ENCODE peak calls at places on chromosomes 3 and 15, in four cellular contexts. P is OCI-LY7, G is IMR-90, V is astrocyte. M is an unnamed sample. For H3K36me3, the result is how much of the 10 kb centered on the place peaks cover.

GRCh38 chr3:4977001-4977888 is 2.0 kb upstream of the BHLHE40 start:
- DNase-seq in P (no peak), G (peak), V (peak), M (peak)

GRCh38 chr15:31391687-31392671 is 65.3 kb downstream of the KLF13 start:
- DNase-seq in P (peak), G (peak), V (peak), M (peak)

GRCh38 chr3:109819786-109820185 is 482.4 kb upstream of the DPPA4 start:
- DNase-seq in P (no peak), G (no peak), V (no peak), M (peak)

GRCh38 chr3:122515856-122516255 is 1.1 kb upstream of the KPNA1 start:
- DNase-seq in P (no peak), G (no peak), V (no peak), M (no peak)

GRCh38 chr3:21466491-21466890 is 284.5 kb downstream of the ZNF385D start:
- DNase-seq in P (no peak), G (no peak), V (peak), M (no peak)

GRCh38 chr15:57236561-57237281 is 139.6 kb upstream of the CGNL1 start:
- DNase-seq in P (no peak), G (no peak), V (no peak), M (peak)

GRCh38 chr3:157089455-157090221 is 70.3 kb downstream of the CCNL1 start:
- DNase-seq in P (no peak), G (peak), V (no peak), M (no peak)

GRCh38 chr3:102979682-102980378 is 545.0 kb downstream of the ZPLD1 start:
- DNase-seq in P (no peak), G (peak), V (peak), M (no peak)

GRCh38 chr3:123028233-123028828 is 768 bp upstream of the SEMA5B start:
- DNase-seq in P (peak), G (peak), V (peak), M (peak)

GRCh38 chr15:84669726-84670125 is 11.7 kb upstream of the NMB start:
- DNase-seq in P (no peak), G (peak), V (peak), M (no peak)

GRCh38 chr3:190579514-190580137 is 65.7 kb downstream of the IL1RAP start:
- DNase-seq in P (no peak), G (no peak), V (no peak), M (no peak)

GRCh38 chr3:42655331-42655888 is 1.9 kb downstream of the ZBTB47 start:
- DNase-seq in P (no peak), G (no peak), V (no peak), M (peak)

GRCh38 chr15:29825205-29825604 is 2.9 kb upstream of the TJP1 start:
- DNase-seq in P (peak), G (no peak), V (peak), M (no peak)

GRCh38 chr3:20073683-20074082 is 33.4 kb downstream of the KAT2B start:
- DNase-seq in P (no peak), G (no peak), V (no peak), M (peak)

GRCh38 chr3:127210654-127210943 is 17.7 kb downstream of the PRR23E start:
- DNase-seq in P (no peak), G (no peak), V (no peak), M (no peak)

GRCh38 chr15:72616491-72617210 is 37.8 kb upstream of the GOLGA6B start:
- DNase-seq in P (no peak), G (no peak), V (no peak), M (no peak)

GRCh38 chr3:47265008-47265407 is 17.6 kb downstream of the KIF9 start:
- DNase-seq in P (no peak), G (no peak), V (no peak), M (no peak)

GRCh38 chr3:65948833-65949573 is 89.7 kb downstream of the MAGI1 start:
- DNase-seq in P (no peak), G (no peak), V (no peak), M (no peak)

GRCh38 chr15:80424381-80424780 is 20.2 kb downstream of the ARNT2 start:
- DNase-seq in P (no peak), G (no peak), V (peak), M (no peak)

GRCh38 chr15:47691896-47692295 is 25.4 kb upstream of the SEMA6D start:
- DNase-seq in P (no peak), G (no peak), V (peak), M (no peak)

GRCh38 chr3:136819784-136820640 is 1.1 kb downstream of the SLC35G2 start:
- DNase-seq in P (no peak), G (peak), V (peak), M (peak)

GRCh38 chr15:89333011-89333860 is 1.4 kb downstream of the POLG start:
- DNase-seq in P (peak), G (no peak), V (no peak), M (no peak)

GRCh38 chr3:156433910-156434309 is 121.0 kb downstream of the SSR3 start:
- DNase-seq in P (no peak), G (peak), V (peak), M (no peak)

GRCh38 chr15:54304321-54304720 is 326.1 kb downstream of the UNC13C start:
- DNase-seq in P (no peak), G (no peak), V (no peak), M (no peak)

GRCh38 chr3:151146731-151147091 is 56.3 kb downstream of the GPR171 start:
- DNase-seq in P (no peak), G (no peak), V (no peak), M (no peak)

GRCh38 chr15:73031648-73032047 is 20.6 kb upstream of the NEO1 start:
- DNase-seq in P (no peak), G (no peak), V (no peak), M (no peak)

GRCh38 chr3:105385179-105385578 is 18.5 kb downstream of the ALCAM start:
- DNase-seq in P (no peak), G (peak), V (peak), M (no peak)

GRCh38 chr15:45777781-45778180 is 143.0 kb downstream of the SQOR start:
- DNase-seq in P (peak), G (no peak), V (no peak), M (no peak)

GRCh38 chr3:126924458-126924857 is 58.5 kb upstream of the PLXNA1 start:
- DNase-seq in P (no peak), G (no peak), V (no peak), M (no peak)

GRCh38 chr3:99678023-99678422 is 39.6 kb downstream of the COL8A1 start:
- DNase-seq in P (no peak), G (peak), V (peak), M (no peak)

GRCh38 chr3:41073190-41073589 is 126.1 kb upstream of the CTNNB1 start:
- DNase-seq in P (no peak), G (no peak), V (no peak), M (no peak)

GRCh38 chr15:50137330-50137761 is 18.3 kb upstream of the ATP8B4 start:
- DNase-seq in P (no peak), G (peak), V (peak), M (no peak)

GRCh38 chr3:49362579-49362978 is 4.4 kb upstream of the GPX1 start:
- DNase-seq in P (no peak), G (peak), V (peak), M (no peak)

GRCh38 chr15:76169792-76170425 is 110.1 kb downstream of the TMEM266 start:
- DNase-seq in P (no peak), G (no peak), V (peak), M (no peak)

GRCh38 chr3:132351222-132351806 is 34.1 kb downstream of the ACP3 start:
- DNase-seq in P (no peak), G (no peak), V (no peak), M (no peak)

DNA sequence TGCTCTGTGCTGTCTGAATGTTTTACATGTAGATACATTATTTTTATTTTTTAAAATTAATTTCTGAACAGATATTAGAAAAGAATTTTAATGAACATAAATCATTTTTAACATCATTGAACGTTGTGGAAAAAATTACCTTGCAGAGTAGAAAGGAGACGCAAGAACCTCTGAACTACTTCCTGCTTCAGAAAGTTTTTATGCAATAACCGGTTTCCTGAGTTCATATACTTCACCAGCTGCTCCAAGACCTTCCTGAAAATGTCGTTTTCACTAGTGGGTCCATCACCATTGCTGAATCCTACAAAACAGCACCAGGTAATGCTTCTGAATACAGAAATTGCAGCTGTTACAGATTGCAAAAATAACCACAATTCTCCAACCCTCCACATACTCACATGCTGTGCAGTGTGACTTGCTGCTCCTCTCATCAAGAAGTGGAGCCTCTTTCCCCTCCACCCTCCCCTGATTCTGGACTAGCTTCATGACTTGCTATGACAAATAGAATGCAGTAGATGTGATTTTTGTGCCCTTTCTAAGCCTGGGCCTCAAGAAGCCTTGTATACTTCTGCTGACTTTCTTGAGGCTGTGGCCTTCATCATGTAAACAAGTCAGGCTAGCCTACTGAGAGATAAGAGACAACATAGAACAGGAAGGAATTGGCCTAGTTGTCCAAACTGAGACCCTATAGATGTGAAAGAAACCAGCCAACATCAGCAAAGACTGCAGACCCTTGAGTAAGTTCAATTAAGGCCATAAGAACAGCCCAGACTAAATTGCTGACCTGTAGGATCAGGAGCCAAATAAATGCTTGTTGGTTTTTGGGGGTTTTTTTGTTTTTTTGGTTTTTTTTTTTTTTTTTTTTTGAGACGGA is 80.4 kb downstream of the TRANK1 start:
- DNase-seq in P (no peak), G (no peak), V (no peak), M (no peak)
- H3K36me3 ChIP-seq in P (half or more), G (under half), V (under half), M (under half)

GRCh38 chr15:69090197-69090948 is 70.1 kb upstream of the GLCE start:
- DNase-seq in P (no peak), G (peak), V (peak), M (peak)
- H3K4me2 ChIP-seq in P (no peak), G (no peak), V (no peak), M (peak)

GRCh38 chr3:108410531-108410984 is 99.8 kb downstream of the MYH15 start:
- DNase-seq in P (no peak), G (no peak), V (no peak), M (no peak)

GRCh38 chr3:108407858-108408257 is 102.5 kb downstream of the MYH15 start:
- DNase-seq in P (peak), G (no peak), V (no peak), M (no peak)

GRCh38 chr3:108406661-108407206 is 103.7 kb downstream of the MYH15 start:
- DNase-seq in P (peak), G (peak), V (peak), M (peak)

GRCh38 chr3:108409791-108410190 is 100.6 kb downstream of the MYH15 start:
- DNase-seq in P (no peak), G (no peak), V (no peak), M (no peak)

GRCh38 chr3:108408883-108409612 is 101.3 kb downstream of the MYH15 start:
- DNase-seq in P (no peak), G (no peak), V (no peak), M (no peak)
- H3K27ac ChIP-seq in P (no peak), G (no peak), V (no peak), M (no peak)

GRCh38 chr15:58918239-58918638 is 15.2 kb downstream of the SLTM start:
- DNase-seq in P (no peak), G (no peak), V (peak), M (no peak)
- H3K36me3 ChIP-seq in P (half or more), G (under half), V (under half), M (under half)

GRCh38 chr3:29593802-29594201 is 312.9 kb downstream of the RBMS3 start:
- DNase-seq in P (no peak), G (no peak), V (no peak), M (no peak)

GRCh38 chr3:29601861-29602585 is 321.2 kb downstream of the RBMS3 start:
- DNase-seq in P (no peak), G (no peak), V (no peak), M (no peak)

GRCh38 chr3:29591579-29591978 is 310.7 kb downstream of the RBMS3 start:
- DNase-seq in P (no peak), G (no peak), V (no peak), M (no peak)

GRCh38 chr3:29594261-29594660 is 313.4 kb downstream of the RBMS3 start:
- DNase-seq in P (no peak), G (peak), V (no peak), M (no peak)

GRCh38 chr3:29597376-29598008 is 316.6 kb downstream of the RBMS3 start:
- DNase-seq in P (no peak), G (peak), V (no peak), M (no peak)
- H3K4me2 ChIP-seq in P (peak), G (peak), V (no peak), M (no peak)

DNA sequence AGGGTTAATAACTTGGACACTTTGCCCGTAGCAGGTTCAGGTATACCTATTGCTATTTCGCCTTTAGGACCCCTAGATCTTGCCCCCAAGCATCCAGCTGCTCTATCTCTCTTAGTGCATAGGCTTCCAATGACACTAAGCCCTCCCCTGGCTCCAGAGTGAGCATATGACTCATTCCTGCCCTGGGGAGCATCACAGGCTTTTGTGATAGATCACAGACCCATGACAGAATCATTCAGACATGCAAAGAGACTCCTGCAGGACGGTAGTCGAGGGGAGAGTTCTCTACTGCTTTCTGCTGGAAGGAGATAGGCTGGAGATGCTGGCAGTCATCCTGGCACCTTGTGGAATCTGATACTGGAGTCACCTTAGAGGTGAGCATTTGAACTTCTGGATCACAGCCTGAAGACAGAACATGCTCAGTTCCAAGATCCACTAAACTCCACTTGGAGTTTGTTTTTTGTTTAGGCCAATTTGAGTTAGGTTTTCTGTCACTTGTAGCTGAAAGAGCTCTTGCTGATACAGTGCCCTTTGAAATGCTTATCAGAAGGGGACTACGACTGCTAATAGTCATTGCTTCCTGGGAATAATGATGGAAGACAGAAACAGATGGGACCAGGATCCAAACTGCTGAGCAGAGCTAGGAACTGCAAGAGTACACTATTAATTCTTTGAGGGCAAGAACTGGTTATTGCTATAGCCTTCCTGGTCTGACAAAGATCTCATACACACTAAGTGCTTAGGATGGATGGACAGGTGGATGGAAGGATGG is 11.0 kb downstream of the LYSMD2 start:
- DNase-seq in P (no peak), G (peak), V (peak), M (peak)
- H3K27ac ChIP-seq in P (no peak), G (no peak), V (no peak), M (no peak)

GRCh38 chr3:15578272-15578671 is 23.1 kb downstream of the HACL1 start:
- DNase-seq in P (no peak), G (no peak), V (no peak), M (no peak)
- H3K36me3 ChIP-seq in P (under half), G (under half), V (under half), M (under half)

GRCh38 chr3:140904521-140904920 is 37.1 kb upstream of the SLC25A36 start:
- DNase-seq in P (no peak), G (no peak), V (no peak), M (no peak)

GRCh38 chr3:140906785-140907184 is 34.9 kb upstream of the SLC25A36 start:
- DNase-seq in P (no peak), G (no peak), V (no peak), M (no peak)

GRCh38 chr3:140902791-140903190 is 38.8 kb upstream of the SLC25A36 start:
- DNase-seq in P (no peak), G (no peak), V (no peak), M (no peak)

GRCh38 chr3:140905557-140905956 is 36.1 kb upstream of the SLC25A36 start:
- DNase-seq in P (no peak), G (no peak), V (no peak), M (no peak)

DNA sequence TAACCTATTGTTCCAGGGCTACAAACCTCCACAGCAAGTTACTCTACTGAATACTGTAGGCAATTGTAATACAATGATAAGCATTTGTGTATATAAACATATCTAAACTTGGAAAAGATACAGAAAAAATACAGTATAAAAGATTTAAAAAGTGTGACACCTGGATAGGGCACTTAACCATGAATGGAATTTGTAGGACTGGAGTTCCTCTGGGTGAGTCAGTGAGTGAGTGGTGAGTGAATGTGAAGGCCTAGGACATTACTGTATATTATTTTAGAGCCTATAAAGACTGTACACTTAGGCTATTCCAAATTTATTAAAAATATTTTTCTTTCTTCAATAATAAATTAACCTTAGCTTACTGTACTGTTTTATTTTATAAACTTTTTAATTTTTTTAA is 38.4 kb upstream of the SLC25A36 start:
- DNase-seq in P (no peak), G (peak), V (peak), M (no peak)
- H3K4me2 ChIP-seq in P (no peak), G (no peak), V (no peak), M (no peak)

GRCh38 chr3:172226831-172227230 is 187.5 kb downstream of the FNDC3B start:
- DNase-seq in P (no peak), G (no peak), V (no peak), M (no peak)
- H3K27ac ChIP-seq in P (no peak), G (no peak), V (no peak), M (no peak)